ENCODE peak calls at places on chromosomes 13 and 19, in six cellular contexts. K is EH; F is amygdala; Y is iPS-NIHi11; Q is effector CD4-positive, alpha-beta T cell; M is GM12891. H is an unnamed sample.
A peak's percentile ranks its signal among the peaks of the same experiment; 100 is the strongest.

GRCh38 chr19:738509-739128 is 12.3 kb upstream of the MISP start:
- DNase-seq in K (no peak), F (no peak), Y (no peak), Q (no peak), M (no peak), H (no peak)

GRCh38 chr13:97753942-97754670 is 199.4 kb upstream of the IPO5 start:
- DNase-seq in K (no peak), F (no peak), Y (peak; percentile 44), Q (no peak), M (no peak), H (peak; percentile 81)

GRCh38 chr13:66926200-66926850 is 303.8 kb downstream of the PCDH9 start:
- DNase-seq in K (no peak), F (no peak), Y (no peak), Q (no peak), M (no peak), H (no peak)

GRCh38 chr19:35720648-35721047 is 2.8 kb downstream of the KMT2B start:
- DNase-seq in K (no peak), F (no peak), Y (no peak), Q (no peak), M (no peak), H (no peak)

GRCh38 chr13:41603917-41604316 is 146.6 kb downstream of the RGCC start:
- DNase-seq in K (peak; percentile 51), F (no peak), Y (peak; percentile 21), Q (no peak), M (no peak), H (no peak)

GRCh38 chr13:109862627-109863026 is 76.2 kb upstream of the IRS2 start:
- DNase-seq in K (peak; percentile 27), F (no peak), Y (no peak), Q (no peak), M (no peak), H (no peak)

GRCh38 chr13:72570019-72570418 is 157.4 kb downstream of the MZT1 start:
- DNase-seq in K (no peak), F (no peak), Y (no peak), Q (no peak), M (no peak), H (no peak)

GRCh38 chr19:12333162-12334159 is at the start of gene ZNF563:
- DNase-seq in K (peak; percentile 95), F (peak; percentile 88), Y (peak; percentile 96), Q (peak; percentile 93), M (peak; percentile 81), H (peak; percentile 99)

GRCh38 chr13:26213982-26214381 is 8.1 kb downstream of the RNF6 start:
- DNase-seq in K (no peak), F (no peak), Y (no peak), Q (no peak), M (no peak), H (no peak)

GRCh38 chr13:71240906-71241305 is 626.1 kb downstream of the DACH1 start:
- DNase-seq in K (no peak), F (no peak), Y (peak; percentile 16), Q (no peak), M (no peak), H (peak; percentile 39)

GRCh38 chr13:44238011-44238421 is 135.6 kb upstream of the SERP2 start:
- DNase-seq in K (peak; percentile 54), F (no peak), Y (no peak), Q (no peak), M (no peak), H (no peak)

GRCh38 chr13:92842145-92842544 is 384.5 kb upstream of the GPC6 start:
- DNase-seq in K (peak; percentile 75), F (no peak), Y (no peak), Q (no peak), M (no peak), H (no peak)

GRCh38 chr19:33233056-33233873 is 7.6 kb upstream of the SLC7A10 start:
- DNase-seq in K (no peak), F (no peak), Y (no peak), Q (no peak), M (no peak), H (no peak)

GRCh38 chr13:78659450-78660110 is 625 bp upstream of the OBI1 start:
- DNase-seq in K (peak; percentile 1), F (no peak), Y (no peak), Q (no peak), M (no peak), H (no peak)

GRCh38 chr13:40471911-40472310 is 194.5 kb downstream of the FOXO1 start:
- DNase-seq in K (no peak), F (no peak), Y (no peak), Q (no peak), M (no peak), H (no peak)

GRCh38 chr13:78194904-78195639 is 276.4 kb upstream of the EDNRB start:
- DNase-seq in K (peak; percentile 69), F (no peak), Y (no peak), Q (no peak), M (no peak), H (peak; percentile 61)

GRCh38 chr19:41700381-41701195 is 7.8 kb upstream of the CEACAM5 start:
- DNase-seq in K (no peak), F (no peak), Y (no peak), Q (no peak), M (no peak), H (peak; percentile 29)

GRCh38 chr19:51573331-51573730 is 2.2 kb downstream of the ZNF175 start:
- DNase-seq in K (no peak), F (no peak), Y (no peak), Q (no peak), M (no peak), H (no peak)

GRCh38 chr13:30241537-30241936 is 65.8 kb downstream of the KATNAL1 start:
- DNase-seq in K (no peak), F (no peak), Y (no peak), Q (no peak), M (no peak), H (no peak)

GRCh38 chr13:66849706-66850105 is 380.4 kb downstream of the PCDH9 start:
- DNase-seq in K (no peak), F (no peak), Y (no peak), Q (no peak), M (no peak), H (peak; percentile 41)

GRCh38 chr19:17488593-17489391 is 18.5 kb downstream of the SLC27A1 start:
- DNase-seq in K (peak; percentile 46), F (no peak), Y (peak; percentile 89), Q (peak; percentile 61), M (peak; percentile 63), H (peak; percentile 99)

GRCh38 chr13:79457390-79457789 is 23.6 kb upstream of the NDFIP2 start:
- DNase-seq in K (no peak), F (no peak), Y (no peak), Q (no peak), M (no peak), H (no peak)

GRCh38 chr19:41569481-41570150 is 6.3 kb upstream of the CEACAM21 start:
- DNase-seq in K (no peak), F (no peak), Y (no peak), Q (no peak), M (no peak), H (no peak)

GRCh38 chr19:13955662-13956364 is 3.5 kb downstream of the DCAF15 start:
- DNase-seq in K (no peak), F (no peak), Y (no peak), Q (no peak), M (no peak), H (no peak)

GRCh38 chr19:38862321-38863059 is 12.7 kb upstream of the HNRNPL start:
- DNase-seq in K (peak; percentile 77), F (no peak), Y (no peak), Q (no peak), M (no peak), H (no peak)

GRCh38 chr19:44344255-44344654 is 12.2 kb downstream of the ZNF112 start:
- DNase-seq in K (no peak), F (no peak), Y (no peak), Q (no peak), M (peak; percentile 3), H (no peak)

GRCh38 chr13:71079638-71080037 is 787.4 kb downstream of the DACH1 start:
- DNase-seq in K (no peak), F (no peak), Y (no peak), Q (no peak), M (no peak), H (no peak)

GRCh38 chr13:112958127-112958989 is 10.7 kb upstream of the MCF2L start:
- DNase-seq in K (no peak), F (no peak), Y (no peak), Q (no peak), M (no peak), H (peak; percentile 31)

GRCh38 chr13:37889102-37889501 is 19.5 kb upstream of the TRPC4 start:
- DNase-seq in K (peak; percentile 41), F (no peak), Y (no peak), Q (no peak), M (no peak), H (no peak)

GRCh38 chr13:87810391-87810801 is 139.2 kb downstream of the SLITRK5 start:
- DNase-seq in K (no peak), F (no peak), Y (no peak), Q (no peak), M (no peak), H (peak; percentile 84)

GRCh38 chr19:36266375-36266961 is 51.6 kb downstream of the ZNF146 start:
- DNase-seq in K (no peak), F (no peak), Y (no peak), Q (no peak), M (peak; percentile 42), H (no peak)

GRCh38 chr13:104098421-104098820 is 1032.2 kb upstream of the SLC10A2 start:
- DNase-seq in K (no peak), F (no peak), Y (no peak), Q (no peak), M (no peak), H (no peak)

GRCh38 chr19:3821156-3821555 is 35.0 kb upstream of the MATK start:
- DNase-seq in K (no peak), F (no peak), Y (no peak), Q (no peak), M (no peak), H (no peak)

GRCh38 chr19:13023666-13024065 is 28.4 kb downstream of the NFIX start:
- DNase-seq in K (peak; percentile 42), F (no peak), Y (no peak), Q (no peak), M (no peak), H (no peak)

GRCh38 chr13:47033216-47033615 is 136.4 kb upstream of the HTR2A start:
- DNase-seq in K (peak; percentile 68), F (no peak), Y (no peak), Q (no peak), M (no peak), H (peak; percentile 50)

GRCh38 chr19:52170863-52171320 is 529 bp downstream of the ZNF836 start:
- DNase-seq in K (no peak), F (peak; percentile 21), Y (peak; percentile 41), Q (peak; percentile 2), M (peak; percentile 25), H (peak; percentile 72)

GRCh38 chr19:1363599-1363998 is 20.1 kb upstream of the NDUFS7 start:
- DNase-seq in K (no peak), F (no peak), Y (no peak), Q (no peak), M (no peak), H (no peak)

GRCh38 chr13:97223711-97224461 is 1.8 kb downstream of the MBNL2 start:
- DNase-seq in K (peak; percentile 95), F (peak; percentile 22), Y (peak; percentile 26), Q (no peak), M (no peak), H (peak; percentile 66)

GRCh38 chr13:27857271-27857670 is 62.5 kb upstream of the PDX1 start:
- DNase-seq in K (no peak), F (no peak), Y (no peak), Q (no peak), M (no peak), H (no peak)

H was measured in endodermal cell.